ENCODE peak calls at places on chromosomes 16 and 17, in six cellular contexts. Y, V, N, L, A and S are unnamed samples.
A peak's percentile ranks its signal among the peaks of the same experiment; 100 is the strongest.

GRCh38 chr17:4900231-4901107 is 1.1 kb downstream of the C17orf107 start:
- DNase-seq in Y (no peak), V (no peak), N (no peak), L (peak; percentile 16), A (peak; percentile 73), S (no peak)

GRCh38 chr17:35433075-35433894 is 985 bp upstream of the SLFN12 start:
- DNase-seq in Y (peak; percentile 99), V (peak; percentile 65), N (peak; percentile 3), L (peak; percentile 28), A (no peak), S (peak; percentile 9)

GRCh38 chr17:50767446-50767845 is at the start of gene ANKRD40CL:
- DNase-seq in Y (no peak), V (no peak), N (no peak), L (no peak), A (no peak), S (no peak)

GRCh38 chr17:73784015-73784603 is 139.9 kb upstream of the SDK2 start:
- DNase-seq in Y (no peak), V (no peak), N (no peak), L (no peak), A (no peak), S (no peak)

GRCh38 chr16:84246679-84247077 is 6.9 kb upstream of the KCNG4 start:
- DNase-seq in Y (no peak), V (no peak), N (no peak), L (no peak), A (no peak), S (no peak)

GRCh38 chr16:85569615-85570212 is 43.4 kb upstream of the GSE1 start:
- DNase-seq in Y (no peak), V (no peak), N (no peak), L (no peak), A (no peak), S (no peak)

GRCh38 chr17:43591750-43592562 is 45.8 kb upstream of the ETV4 start:
- DNase-seq in Y (no peak), V (no peak), N (no peak), L (no peak), A (peak; percentile 86), S (no peak)

GRCh38 chr16:58417600-58417999 is 25.3 kb downstream of the GINS3 start:
- DNase-seq in Y (no peak), V (no peak), N (no peak), L (no peak), A (no peak), S (no peak)

GRCh38 chr17:10210151-10210574 is 11.8 kb upstream of the GAS7 start:
- DNase-seq in Y (peak; percentile 57), V (no peak), N (no peak), L (no peak), A (no peak), S (no peak)

GRCh38 chr17:80970044-80970761 is 21.4 kb upstream of the CHMP6 start:
- DNase-seq in Y (no peak), V (no peak), N (peak; percentile 37), L (peak; percentile 32), A (peak; percentile 80), S (no peak)

GRCh38 chr16:66682271-66682670 is 14.3 kb downstream of the CMTM4 start:
- DNase-seq in Y (no peak), V (no peak), N (no peak), L (no peak), A (no peak), S (no peak)

GRCh38 chr17:45146166-45146565 is 2.1 kb upstream of the HEXIM1 start:
- DNase-seq in Y (no peak), V (no peak), N (no peak), L (no peak), A (peak; percentile 63), S (no peak)

GRCh38 chr16:30381351-30382041 is 865 bp downstream of the SEPTIN1 start:
- DNase-seq in Y (no peak), V (no peak), N (no peak), L (no peak), A (no peak), S (no peak)

GRCh38 chr17:78399693-78400144 is 21.3 kb downstream of the PGS1 start:
- DNase-seq in Y (no peak), V (no peak), N (no peak), L (no peak), A (no peak), S (no peak)

GRCh38 chr17:83121921-83122820 is 42.8 kb downstream of the METRNL start:
- DNase-seq in Y (no peak), V (no peak), N (no peak), L (no peak), A (peak; percentile 57), S (no peak)

GRCh38 chr17:72358465-72358864 is 237.6 kb downstream of the SOX9 start:
- DNase-seq in Y (peak; percentile 44), V (no peak), N (no peak), L (no peak), A (no peak), S (no peak)

GRCh38 chr17:57210224-57210553 is 46.1 kb upstream of the MSI2 start:
- DNase-seq in Y (no peak), V (no peak), N (no peak), L (no peak), A (no peak), S (no peak)

GRCh38 chr16:26863971-26864370 is 202.8 kb upstream of the C16orf82 start:
- DNase-seq in Y (no peak), V (no peak), N (no peak), L (no peak), A (no peak), S (no peak)

GRCh38 chr17:57277923-57278604 is 21.7 kb downstream of the MSI2 start:
- DNase-seq in Y (no peak), V (no peak), N (no peak), L (no peak), A (no peak), S (no peak)

GRCh38 chr17:66583112-66583748 is 251.7 kb upstream of the CACNG5 start:
- DNase-seq in Y (no peak), V (no peak), N (no peak), L (no peak), A (no peak), S (no peak)

GRCh38 chr16:61681124-61681523 is 355.1 kb downstream of the CDH8 start:
- DNase-seq in Y (no peak), V (no peak), N (no peak), L (no peak), A (no peak), S (peak; percentile 63)

GRCh38 chr17:31467502-31468256 is 76.2 kb downstream of the RAB11FIP4 start:
- DNase-seq in Y (no peak), V (peak; percentile 25), N (peak; percentile 65), L (no peak), A (no peak), S (peak; percentile 94)

GRCh38 chr16:88977028-88977844 is at the start of gene CBFA2T3:
- DNase-seq in Y (no peak), V (no peak), N (peak; percentile 49), L (no peak), A (peak; percentile 84), S (peak; percentile 47)

GRCh38 chr16:4172070-4172469 is 55.8 kb upstream of the ADCY9 start:
- DNase-seq in Y (no peak), V (no peak), N (no peak), L (no peak), A (no peak), S (no peak)